ENCODE peak calls at places on chromosome 12, in nine cellular contexts. O, P, Z, I, U, C, L, Y and G are unnamed samples.

GRCh38 chr12:75489613-75490210 is 9.2 kb downstream of the GLIPR1 start:
- DNase-seq in O (no peak), P (no peak), Z (no peak), I (no peak), U (no peak), C (peak), L (no peak), Y (no peak), G (no peak)

GRCh38 chr12:9367828-9368227 is 159.6 kb upstream of the PZP start:
- DNase-seq in O (no peak), P (no peak), Z (no peak), I (no peak), U (no peak), C (no peak), L (no peak), Y (no peak), G (no peak)

GRCh38 chr12:93137656-93138612 is 208.8 kb upstream of the EEA1 start:
- DNase-seq in O (no peak), P (no peak), Z (peak), I (peak), U (peak), C (no peak), L (no peak), Y (no peak), G (no peak)

GRCh38 chr12:30970559-30971202 is 44.1 kb downstream of the TSPAN11 start:
- DNase-seq in O (no peak), P (peak), Z (no peak), I (no peak), U (peak), C (no peak), L (no peak), Y (no peak), G (no peak)

GRCh38 chr12:49253033-49253623 is 11.8 kb upstream of the TUBA1C start:
- DNase-seq in O (no peak), P (no peak), Z (no peak), I (no peak), U (no peak), C (no peak), L (no peak), Y (no peak), G (no peak)

GRCh38 chr12:1350055-1350933 is 244.1 kb downstream of the FBXL14 start:
- DNase-seq in O (peak), P (no peak), Z (peak), I (peak), U (peak), C (no peak), L (no peak), Y (no peak), G (peak)

GRCh38 chr12:52598966-52599365 is 2.3 kb downstream of the KRT72 start:
- DNase-seq in O (no peak), P (no peak), Z (no peak), I (no peak), U (no peak), C (no peak), L (no peak), Y (no peak), G (no peak)

GRCh38 chr12:113587720-113588119 is 116.0 kb upstream of the LHX5 start:
- DNase-seq in O (no peak), P (no peak), Z (no peak), I (no peak), U (no peak), C (no peak), L (no peak), Y (no peak), G (no peak)

GRCh38 chr12:121301876-121302275 is 5.4 kb upstream of the CAMKK2 start:
- DNase-seq in O (no peak), P (no peak), Z (no peak), I (no peak), U (no peak), C (no peak), L (no peak), Y (no peak), G (no peak)

GRCh38 chr12:111406474-111407370 is 999 bp downstream of the SH2B3 start:
- DNase-seq in O (no peak), P (peak), Z (no peak), I (no peak), U (no peak), C (peak), L (no peak), Y (no peak), G (no peak)

GRCh38 chr12:5076761-5077160 is 33.1 kb downstream of the KCNA5 start:
- DNase-seq in O (no peak), P (peak), Z (no peak), I (no peak), U (no peak), C (no peak), L (no peak), Y (no peak), G (no peak)

GRCh38 chr12:109501299-109501698 is 23.9 kb downstream of the UBE3B start:
- DNase-seq in O (no peak), P (no peak), Z (no peak), I (no peak), U (no peak), C (no peak), L (no peak), Y (no peak), G (no peak)

GRCh38 chr12:20212658-20213387 is 155.5 kb upstream of the PDE3A start:
- DNase-seq in O (no peak), P (peak), Z (peak), I (peak), U (peak), C (no peak), L (peak), Y (no peak), G (peak)

GRCh38 chr12:111441107-111441928 is 35.6 kb downstream of the SH2B3 start:
- DNase-seq in O (no peak), P (no peak), Z (no peak), I (no peak), U (no peak), C (no peak), L (no peak), Y (no peak), G (no peak)

GRCh38 chr12:105706321-105706972 is 376.0 kb downstream of the C12orf75 start:
- DNase-seq in O (no peak), P (peak), Z (no peak), I (peak), U (no peak), C (no peak), L (no peak), Y (no peak), G (no peak)

GRCh38 chr12:99658950-99659349 is 11.4 kb downstream of the GARIN6 start:
- DNase-seq in O (peak), P (no peak), Z (no peak), I (no peak), U (no peak), C (no peak), L (no peak), Y (no peak), G (no peak)

GRCh38 chr12:6361834-6362233 is 13.5 kb downstream of the SCNN1A start:
- DNase-seq in O (no peak), P (peak), Z (no peak), I (no peak), U (no peak), C (no peak), L (no peak), Y (no peak), G (peak)

GRCh38 chr12:46383654-46384450 is 11.3 kb upstream of the SLC38A2 start:
- DNase-seq in O (peak), P (peak), Z (peak), I (peak), U (peak), C (peak), L (peak), Y (no peak), G (peak)

GRCh38 chr12:1367731-1368285 is 226.6 kb downstream of the FBXL14 start:
- DNase-seq in O (peak), P (no peak), Z (no peak), I (no peak), U (no peak), C (no peak), L (no peak), Y (no peak), G (no peak)

GRCh38 chr12:52121848-52122838 is 42.6 kb downstream of the SMIM41 start:
- DNase-seq in O (peak), P (peak), Z (no peak), I (peak), U (peak), C (peak), L (peak), Y (no peak), G (peak)

GRCh38 chr12:68237068-68237467 is 11.5 kb upstream of the IL26 start:
- DNase-seq in O (no peak), P (no peak), Z (no peak), I (no peak), U (no peak), C (no peak), L (no peak), Y (no peak), G (no peak)